ENCODE peak calls at places on chromosomes 7 and 10, in nine cellular contexts. S, Y, Z, C, M, N, J, V and R are unnamed samples.

GRCh38 chr7:67553378-67553777 is 556.7 kb downstream of the TYW1 start:
- DNase-seq in S (no peak), Y (no peak), Z (peak), C (no peak), M (no peak), N (no peak), J (no peak), V (no peak), R (no peak)

GRCh38 chr10:131093346-131093745 is 218.2 kb downstream of the TCERG1L start:
- DNase-seq in S (no peak), Y (no peak), Z (no peak), C (no peak), M (no peak), N (no peak), J (no peak), V (no peak), R (no peak)

GRCh38 chr7:50206521-50207250 is 97.8 kb upstream of the IKZF1 start:
- DNase-seq in S (no peak), Y (no peak), Z (no peak), C (no peak), M (peak), N (no peak), J (no peak), V (no peak), R (no peak)

GRCh38 chr10:45404087-45404769 is 30.2 kb downstream of the ALOX5 start:
- DNase-seq in S (no peak), Y (no peak), Z (no peak), C (no peak), M (no peak), N (no peak), J (no peak), V (no peak), R (no peak)

GRCh38 chr10:63157845-63158624 is 24.9 kb downstream of the NRBF2 start:
- DNase-seq in S (peak), Y (peak), Z (peak), C (peak), M (no peak), N (no peak), J (peak), V (no peak), R (peak)

GRCh38 chr10:71735709-71736569 is 16.4 kb upstream of the C10orf105 start:
- DNase-seq in S (no peak), Y (no peak), Z (no peak), C (no peak), M (no peak), N (no peak), J (no peak), V (no peak), R (no peak)

GRCh38 chr7:140417456-140418155 is 13.7 kb downstream of the RAB19 start:
- DNase-seq in S (no peak), Y (peak), Z (no peak), C (no peak), M (no peak), N (no peak), J (no peak), V (no peak), R (no peak)

GRCh38 chr7:143376396-143376795 is 4.7 kb upstream of the ZYX start:
- DNase-seq in S (no peak), Y (no peak), Z (no peak), C (no peak), M (no peak), N (no peak), J (no peak), V (no peak), R (no peak)

GRCh38 chr10:17181751-17182150 is 19.7 kb downstream of the TRDMT1 start:
- DNase-seq in S (no peak), Y (no peak), Z (no peak), C (peak), M (no peak), N (no peak), J (no peak), V (no peak), R (no peak)

GRCh38 chr7:30150711-30151110 is 15.9 kb downstream of the MTURN start:
- DNase-seq in S (no peak), Y (no peak), Z (no peak), C (no peak), M (no peak), N (no peak), J (no peak), V (no peak), R (no peak)

GRCh38 chr7:128164061-128164954 is 76.8 kb upstream of the LEP start:
- DNase-seq in S (peak), Y (no peak), Z (no peak), C (peak), M (no peak), N (no peak), J (no peak), V (no peak), R (peak)

GRCh38 chr10:75978213-75978612 is 546.8 kb downstream of the LRMDA start:
- DNase-seq in S (no peak), Y (no peak), Z (no peak), C (no peak), M (no peak), N (no peak), J (no peak), V (no peak), R (no peak)

GRCh38 chr10:31593124-31593523 is 274.1 kb downstream of the ZEB1 start:
- DNase-seq in S (no peak), Y (no peak), Z (no peak), C (peak), M (no peak), N (no peak), J (no peak), V (no peak), R (no peak)

GRCh38 chr7:155353256-155353897 is 55.7 kb downstream of the INSIG1 start:
- DNase-seq in S (no peak), Y (no peak), Z (no peak), C (no peak), M (no peak), N (no peak), J (no peak), V (no peak), R (no peak)

GRCh38 chr7:79293655-79294142 is 159.8 kb downstream of the MAGI2 start:
- DNase-seq in S (no peak), Y (peak), Z (peak), C (no peak), M (no peak), N (no peak), J (no peak), V (no peak), R (no peak)

GRCh38 chr10:14345262-14345661 is 14.5 kb upstream of the FRMD4A start:
- DNase-seq in S (no peak), Y (no peak), Z (no peak), C (no peak), M (no peak), N (no peak), J (no peak), V (no peak), R (no peak)

GRCh38 chr7:44761207-44762161 is 12.8 kb downstream of the ZMIZ2 start:
- DNase-seq in S (no peak), Y (no peak), Z (no peak), C (peak), M (no peak), N (peak), J (no peak), V (peak), R (no peak)

GRCh38 chr7:50529093-50529862 is 35.9 kb downstream of the DDC start:
- DNase-seq in S (no peak), Y (no peak), Z (no peak), C (no peak), M (no peak), N (no peak), J (no peak), V (no peak), R (no peak)

GRCh38 chr7:104940023-104940710 is 73.8 kb upstream of the KMT2E start:
- DNase-seq in S (no peak), Y (no peak), Z (no peak), C (no peak), M (no peak), N (no peak), J (no peak), V (no peak), R (no peak)

GRCh38 chr7:24378871-24379608 is 95.0 kb downstream of the NPY start:
- DNase-seq in S (peak), Y (no peak), Z (no peak), C (no peak), M (no peak), N (no peak), J (no peak), V (no peak), R (no peak)

GRCh38 chr10:63262674-63263073 is 129.5 kb downstream of the NRBF2 start:
- DNase-seq in S (no peak), Y (no peak), Z (no peak), C (no peak), M (no peak), N (no peak), J (no peak), V (no peak), R (no peak)

GRCh38 chr10:79487296-79488194 is 24.8 kb upstream of the EIF5AL1 start:
- DNase-seq in S (no peak), Y (peak), Z (no peak), C (peak), M (no peak), N (peak), J (no peak), V (peak), R (no peak)

GRCh38 chr7:116490351-116490750 is 9.2 kb upstream of the CAV2 start:
- DNase-seq in S (no peak), Y (no peak), Z (no peak), C (no peak), M (no peak), N (no peak), J (no peak), V (no peak), R (no peak)